ENCODE peak calls at places on chromosomes 1 and 21, in nine cellular contexts. Z is transverse colon, V is suprapubic skin, O is A549, H is pancreas, K is PC-3, L is body of pancreas, W is heart left ventricle, E is heart right ventricle. I is an unnamed sample.

GRCh38 chr1:221834698-221835538 is 93.0 kb upstream of the DUSP10 start:
- DNase-seq in Z (no peak), V (no peak), O (no peak), H (no peak), K (peak; percentile 19), L (no peak), W (no peak), E (no peak), I (no peak)

GRCh38 chr1:109790735-109791494 is 27.2 kb upstream of the EPS8L3 start:
- DNase-seq in Z (peak; percentile 60), V (peak; percentile 72), O (no peak), H (no peak), K (no peak), L (no peak), W (peak; percentile 66), E (peak; percentile 55), I (peak; percentile 27)

GRCh38 chr1:200292699-200293098 is 117.1 kb downstream of the ZNF281 start:
- DNase-seq in Z (no peak), V (no peak), O (no peak), H (no peak), K (no peak), L (no peak), W (no peak), E (no peak), I (no peak)

GRCh38 chr1:227794813-227795183 is 20.7 kb upstream of the PRSS38 start:
- DNase-seq in Z (no peak), V (no peak), O (no peak), H (peak; percentile 65), K (no peak), L (no peak), W (no peak), E (no peak), I (no peak)

GRCh38 chr1:66539491-66539890 is 5.5 kb downstream of the SGIP1 start:
- DNase-seq in Z (no peak), V (no peak), O (no peak), H (no peak), K (no peak), L (no peak), W (no peak), E (no peak), I (no peak)

GRCh38 chr1:183911285-183911684 is 106.4 kb downstream of the RGL1 start:
- DNase-seq in Z (peak; percentile 54), V (no peak), O (no peak), H (no peak), K (no peak), L (no peak), W (peak; percentile 41), E (no peak), I (no peak)

GRCh38 chr1:98077691-98078090 is 156.9 kb upstream of the DPYD start:
- DNase-seq in Z (no peak), V (no peak), O (no peak), H (no peak), K (no peak), L (no peak), W (no peak), E (no peak), I (no peak)

GRCh38 chr1:14724234-14724633 is 125.7 kb downstream of the KAZN start:
- DNase-seq in Z (no peak), V (no peak), O (no peak), H (no peak), K (peak; percentile 60), L (no peak), W (no peak), E (no peak), I (no peak)

GRCh38 chr1:38077523-38078147 is 31.0 kb upstream of the POU3F1 start:
- DNase-seq in Z (no peak), V (no peak), O (no peak), H (no peak), K (peak; percentile 16), L (no peak), W (no peak), E (no peak), I (no peak)

GRCh38 chr1:53577141-53578100 is 118.2 kb downstream of the DMRTB1 start:
- DNase-seq in Z (no peak), V (peak; percentile 38), O (no peak), H (no peak), K (no peak), L (peak; percentile 7), W (no peak), E (no peak), I (no peak)

GRCh38 chr1:204128964-204129896 is 22.6 kb downstream of the ETNK2 start:
- DNase-seq in Z (peak; percentile 73), V (peak; percentile 83), O (peak; percentile 94), H (peak; percentile 90), K (peak; percentile 77), L (peak; percentile 82), W (peak; percentile 79), E (peak; percentile 67), I (peak; percentile 82)

GRCh38 chr1:196734006-196734405 is 40.6 kb upstream of the CFHR3 start:
- DNase-seq in Z (no peak), V (no peak), O (no peak), H (no peak), K (no peak), L (no peak), W (no peak), E (no peak), I (no peak)

GRCh38 chr21:44998086-44998620 is 58.3 kb downstream of the SLX9 start:
- DNase-seq in Z (no peak), V (no peak), O (no peak), H (peak; percentile 39), K (no peak), L (no peak), W (peak; percentile 18), E (no peak), I (no peak)

GRCh38 chr21:44996096-44996495 is 56.3 kb downstream of the SLX9 start:
- DNase-seq in Z (no peak), V (no peak), O (no peak), H (peak; percentile 33), K (no peak), L (no peak), W (peak; percentile 25), E (no peak), I (no peak)

GRCh38 chr21:44996983-44997936 is 57.4 kb downstream of the SLX9 start:
- DNase-seq in Z (no peak), V (no peak), O (no peak), H (peak; percentile 57), K (no peak), L (no peak), W (peak; percentile 25), E (no peak), I (no peak)

GRCh38 chr21:44995257-44995941 is 55.6 kb downstream of the SLX9 start:
- DNase-seq in Z (no peak), V (no peak), O (no peak), H (peak; percentile 67), K (no peak), L (no peak), W (peak; percentile 24), E (no peak), I (no peak)

GRCh38 chr21:44996501-44996921 is 56.7 kb downstream of the SLX9 start:
- DNase-seq in Z (no peak), V (no peak), O (no peak), H (peak; percentile 53), K (no peak), L (no peak), W (peak; percentile 15), E (no peak), I (no peak)
- H3K4me1 ChIP-seq in Z (peaks cover 5% of the 10 kb centered on the region), V (peaks cover 51% of the 10 kb centered on the region), O (peaks cover 5% of the 10 kb centered on the region), H (no peaks in the 10 kb centered on the region), K (peaks cover 13% of the 10 kb centered on the region), L (no peaks in the 10 kb centered on the region), W (peaks cover 20% of the 10 kb centered on the region), E (peaks cover 10% of the 10 kb centered on the region), I (no peaks in the 10 kb centered on the region)

DNA sequence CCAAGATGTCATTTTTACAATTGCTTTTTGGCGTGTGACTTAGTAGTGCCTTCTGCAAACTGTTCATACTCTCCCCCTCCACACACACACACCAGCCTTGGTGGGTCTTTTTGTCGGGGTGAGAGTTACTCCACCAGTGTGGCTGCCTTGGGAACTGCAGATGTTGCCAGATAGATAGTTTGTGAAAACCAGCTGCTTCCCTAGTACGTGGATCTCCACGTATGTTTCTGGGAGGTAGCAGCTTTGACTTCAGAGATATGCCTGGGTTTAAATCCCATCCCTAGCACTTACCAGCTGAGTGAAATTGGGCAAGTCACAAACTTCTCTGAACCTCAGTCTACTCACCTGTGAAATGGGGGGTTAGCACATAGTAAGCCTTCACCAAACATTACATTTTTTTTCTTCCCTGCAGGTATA is 78.0 kb downstream of the MAN1C1 start:
- DNase-seq in Z (no peak), V (no peak), O (no peak), H (no peak), K (no peak), L (no peak), W (no peak), E (no peak), I (no peak)
- TF ChIP-seq CTCF in Z (no peak), V (peak; percentile 5), O (no peak), H (no peak), K (no peak), L (no peak), W (no peak), E (no peak), I (peak; percentile 42)

GRCh38 chr1:27138927-27139326 is 16.0 kb downstream of the SLC9A1 start:
- DNase-seq in Z (no peak), V (no peak), O (no peak), H (no peak), K (no peak), L (no peak), W (no peak), E (no peak), I (no peak)
- H3K4me1 ChIP-seq in Z (peaks cover 53% of the 10 kb centered on the region), V (peaks cover 86% of the 10 kb centered on the region), O (peaks cover 20% of the 10 kb centered on the region), H (peaks cover 6% of the 10 kb centered on the region), K (peaks cover 60% of the 10 kb centered on the region), L (peaks cover 16% of the 10 kb centered on the region), W (peaks cover 88% of the 10 kb centered on the region), E (peaks cover 54% of the 10 kb centered on the region), I (no peaks in the 10 kb centered on the region)

GRCh38 chr1:7420098-7420445 is 351.0 kb upstream of the VAMP3 start:
- DNase-seq in Z (no peak), V (no peak), O (no peak), H (no peak), K (no peak), L (no peak), W (no peak), E (no peak), I (peak; percentile 6)
- TF ChIP-seq CTCF in Z (no peak), V (no peak), O (no peak), H (no peak), K (no peak), L (no peak), W (no peak), E (no peak), I (no peak)

I was measured in uterus.